ENCODE peak calls at places on chromosomes 5 and 9, in six cellular contexts. X is A673; R is CD4-positive, alpha-beta T cell; F is uterus; K is endodermal cell; I is cardiac muscle cell. Y is an unnamed sample.
A peak's percentile ranks its signal among the peaks of the same experiment; 100 is the strongest.

GRCh38 chr5:133873936-133874585 is 94.4 kb downstream of the C5orf15 start:
- DNase-seq in X (no peak), R (no peak), F (no peak), K (no peak), I (no peak), Y (no peak)

GRCh38 chr9:129333961-129334743 is 156.1 kb upstream of the IER5L start:
- DNase-seq in X (peak; percentile 88), R (peak; percentile 44), F (peak; percentile 96), K (peak; percentile 98), I (peak; percentile 93), Y (peak; percentile 77)

GRCh38 chr9:88258587-88258986 is 120.3 kb upstream of the SPATA31C2 start:
- DNase-seq in X (no peak), R (no peak), F (peak; percentile 67), K (no peak), I (no peak), Y (peak; percentile 49)

GRCh38 chr5:125277494-125278154 is 531.2 kb upstream of the ZNF608 start:
- DNase-seq in X (no peak), R (no peak), F (no peak), K (no peak), I (no peak), Y (no peak)

GRCh38 chr5:173454764-173455598 is 126.8 kb upstream of the STC2 start:
- DNase-seq in X (peak; percentile 46), R (no peak), F (peak; percentile 26), K (no peak), I (no peak), Y (no peak)

GRCh38 chr5:6745706-6746217 is 32.5 kb downstream of the TENT4A start:
- DNase-seq in X (peak; percentile 63), R (no peak), F (no peak), K (no peak), I (peak; percentile 56), Y (no peak)

GRCh38 chr9:27348785-27349489 is 52.0 kb upstream of the EQTN start:
- DNase-seq in X (no peak), R (no peak), F (no peak), K (no peak), I (no peak), Y (no peak)

GRCh38 chr5:17443333-17444125 is 54.5 kb upstream of the TAF11L2 start:
- DNase-seq in X (peak; percentile 94), R (no peak), F (no peak), K (peak; percentile 55), I (no peak), Y (no peak)

GRCh38 chr5:132774406-132774805 is 2.6 kb downstream of the SEPTIN8 start:
- DNase-seq in X (no peak), R (no peak), F (no peak), K (no peak), I (no peak), Y (no peak)

GRCh38 chr5:43420241-43420640 is 8.1 kb upstream of the CCL28 start:
- DNase-seq in X (no peak), R (no peak), F (no peak), K (peak; percentile 64), I (no peak), Y (no peak)

GRCh38 chr9:36436909-36437308 is 36.8 kb upstream of the RNF38 start:
- DNase-seq in X (no peak), R (no peak), F (no peak), K (no peak), I (peak; percentile 68), Y (no peak)

GRCh38 chr5:777756-778161 is 6.8 kb downstream of the ZDHHC11B start:
- DNase-seq in X (no peak), R (no peak), F (peak; percentile 24), K (no peak), I (no peak), Y (peak; percentile 18)

GRCh38 chr5:158942217-158942616 is 157.5 kb downstream of the EBF1 start:
- DNase-seq in X (no peak), R (no peak), F (no peak), K (no peak), I (no peak), Y (no peak)

GRCh38 chr5:69024241-69024651 is 69.6 kb upstream of the SLC30A5 start:
- DNase-seq in X (peak; percentile 80), R (no peak), F (no peak), K (peak; percentile 58), I (peak; percentile 65), Y (no peak)

GRCh38 chr5:112929336-112930081 is 7.5 kb upstream of the REEP5 start:
- DNase-seq in X (no peak), R (no peak), F (no peak), K (no peak), I (no peak), Y (no peak)

GRCh38 chr5:150570333-150570732 is 62.4 kb downstream of the NDST1 start:
- DNase-seq in X (no peak), R (no peak), F (no peak), K (peak; percentile 32), I (no peak), Y (no peak)

GRCh38 chr5:146218163-146218562 is 14.8 kb downstream of the RBM27 start:
- DNase-seq in X (no peak), R (no peak), F (no peak), K (no peak), I (no peak), Y (no peak)

GRCh38 chr9:133252301-133252776 is 22.7 kb downstream of the ABO start:
- DNase-seq in X (no peak), R (no peak), F (peak; percentile 13), K (no peak), I (no peak), Y (no peak)

GRCh38 chr9:104808030-104808614 is 44.2 kb downstream of the NIPSNAP3B start:
- DNase-seq in X (peak; percentile 51), R (no peak), F (peak; percentile 23), K (peak; percentile 79), I (no peak), Y (no peak)

GRCh38 chr5:96124589-96124988 is 162.9 kb upstream of the ELL2 start:
- DNase-seq in X (no peak), R (no peak), F (no peak), K (no peak), I (no peak), Y (no peak)

GRCh38 chr5:133423618-133424282 is 188.6 kb downstream of the FSTL4 start:
- DNase-seq in X (peak; percentile 49), R (peak; percentile 75), F (peak; percentile 46), K (peak; percentile 95), I (peak; percentile 78), Y (peak; percentile 57)

GRCh38 chr5:91166040-91166807 is 216.9 kb downstream of the ARRDC3 start:
- DNase-seq in X (no peak), R (no peak), F (no peak), K (no peak), I (no peak), Y (no peak)

GRCh38 chr5:106508894-106509293 is 1161.8 kb downstream of the EFNA5 start:
- DNase-seq in X (no peak), R (no peak), F (no peak), K (no peak), I (no peak), Y (no peak)

GRCh38 chr5:142014911-142015584 is 2.2 kb upstream of the GNPDA1 start:
- DNase-seq in X (peak; percentile 77), R (no peak), F (no peak), K (peak; percentile 56), I (peak; percentile 58), Y (no peak)

GRCh38 chr5:175848676-175849075 is 22.7 kb upstream of the CPLX2 start:
- DNase-seq in X (no peak), R (no peak), F (no peak), K (no peak), I (no peak), Y (no peak)

GRCh38 chr5:175849153-175849552 is 22.2 kb upstream of the CPLX2 start:
- DNase-seq in X (no peak), R (no peak), F (no peak), K (no peak), I (no peak), Y (no peak)

GRCh38 chr5:175847061-175847460 is 24.3 kb upstream of the CPLX2 start:
- DNase-seq in X (no peak), R (no peak), F (no peak), K (no peak), I (no peak), Y (no peak)

GRCh38 chr5:175846332-175846731 is 25.0 kb upstream of the CPLX2 start:
- DNase-seq in X (no peak), R (no peak), F (no peak), K (no peak), I (no peak), Y (no peak)

GRCh38 chr5:175847503-175847902 is 23.9 kb upstream of the CPLX2 start:
- DNase-seq in X (no peak), R (no peak), F (no peak), K (peak; percentile 83), I (peak; percentile 5), Y (no peak)
- TF ChIP-seq CTCF in X (peak; percentile 15), R (no peak), F (no peak), K (peak; percentile 75), I (no peak), Y (no peak)

GRCh38 chr5:114316167-114316566 is 45.7 kb upstream of the KCNN2 start:
- DNase-seq in X (no peak), R (no peak), F (no peak), K (peak; percentile 53), I (peak; percentile 8), Y (no peak)
- TF ChIP-seq CTCF in X (no peak), R (no peak), F (no peak), K (peak; percentile 61), I (no peak), Y (no peak)

DNA sequence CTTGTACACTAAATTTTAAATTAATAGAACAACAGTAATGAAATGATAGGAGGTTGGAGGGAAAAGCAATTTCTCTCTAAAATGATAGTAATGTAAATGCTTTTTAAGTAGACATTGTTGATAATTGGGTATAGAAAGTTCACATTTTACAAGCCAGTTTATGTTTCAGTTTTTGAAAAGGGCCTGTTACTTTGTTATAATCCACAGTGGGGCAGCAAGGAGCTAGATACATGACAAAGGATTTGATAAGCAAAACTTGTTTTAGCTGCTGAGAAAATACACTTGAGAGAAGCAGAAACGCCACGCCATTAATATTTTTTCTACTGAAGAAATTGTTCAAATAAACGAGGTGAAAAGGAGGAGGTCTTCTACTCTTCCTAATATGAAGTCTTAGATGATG is 30.2 kb downstream of the SREK1 start:
- DNase-seq in X (peak; percentile 48), R (no peak), F (no peak), K (no peak), I (peak; percentile 23), Y (no peak)
- TF ChIP-seq CTCF in X (peak; percentile 51), R (peak; percentile 4), F (peak; percentile 42), K (peak; percentile 66), I (peak; percentile 55), Y (no peak)

GRCh38 chr5:144774247-144774646 is 603.6 kb downstream of the KCTD16 start:
- DNase-seq in X (no peak), R (no peak), F (no peak), K (no peak), I (no peak), Y (no peak)
- TF ChIP-seq CTCF in X (no peak), R (no peak), F (no peak), K (no peak), I (no peak), Y (no peak)

Y was measured in mesothelial cell of epicardium.